ENCODE peak calls at places on chromosomes 12 and 14, in six cellular contexts. One of them, this sample, is unnamed.

GRCh38 chr14:33943484-33943883 is 7.4 kb downstream of the EGLN3 start:
- DNase-seq in activated gamma-delta T cell treated with anti-CD3 and anti-CD28 coated beads, Interleukin-2, amount 50 U/mL, for 16 hours: no peak
- DNase-seq in naive thymus-derived CD4-positive, alpha-beta T cell: no peak
- DNase-seq in activated naive CD4-positive, alpha-beta T cell treated with Interleukin-2 at 50 U/mL for 16 hours: no peak
- DNase-seq in erythroblast: no peak
- DNase-seq in GM04504: no peak
- DNase-seq in this sample: no peak

GRCh38 chr12:54411398-54412241 is 7.4 kb downstream of the ITGA5 start:
- DNase-seq in activated gamma-delta T cell treated with anti-CD3 and anti-CD28 coated beads, Interleukin-2, amount 50 U/mL, for 16 hours: no peak
- DNase-seq in naive thymus-derived CD4-positive, alpha-beta T cell: peak; percentile 58
- DNase-seq in activated naive CD4-positive, alpha-beta T cell treated with Interleukin-2 at 50 U/mL for 16 hours: peak; percentile 60
- DNase-seq in erythroblast: peak; percentile 66
- DNase-seq in GM04504: peak; percentile 98
- DNase-seq in this sample: peak; percentile 82

GRCh38 chr12:122851820-122852219 is 16.6 kb downstream of the HIP1R start:
- DNase-seq in activated gamma-delta T cell treated with anti-CD3 and anti-CD28 coated beads, Interleukin-2, amount 50 U/mL, for 16 hours: no peak
- DNase-seq in naive thymus-derived CD4-positive, alpha-beta T cell: no peak
- DNase-seq in activated naive CD4-positive, alpha-beta T cell treated with Interleukin-2 at 50 U/mL for 16 hours: no peak
- DNase-seq in erythroblast: no peak
- DNase-seq in GM04504: no peak
- DNase-seq in this sample: no peak

GRCh38 chr14:21711360-21711961 is 37.8 kb upstream of the OR4E1 start:
- DNase-seq in activated gamma-delta T cell treated with anti-CD3 and anti-CD28 coated beads, Interleukin-2, amount 50 U/mL, for 16 hours: no peak
- DNase-seq in naive thymus-derived CD4-positive, alpha-beta T cell: no peak
- DNase-seq in activated naive CD4-positive, alpha-beta T cell treated with Interleukin-2 at 50 U/mL for 16 hours: no peak
- DNase-seq in erythroblast: peak; percentile 61
- DNase-seq in GM04504: peak; percentile 3
- DNase-seq in this sample: no peak

GRCh38 chr12:123601602-123602489 is at the start of gene DDX55:
- DNase-seq in activated gamma-delta T cell treated with anti-CD3 and anti-CD28 coated beads, Interleukin-2, amount 50 U/mL, for 16 hours: peak; percentile 74
- DNase-seq in naive thymus-derived CD4-positive, alpha-beta T cell: peak; percentile 86
- DNase-seq in activated naive CD4-positive, alpha-beta T cell treated with Interleukin-2 at 50 U/mL for 16 hours: peak; percentile 86
- DNase-seq in erythroblast: peak; percentile 95
- DNase-seq in GM04504: peak; percentile 67
- DNase-seq in this sample: peak; percentile 94

GRCh38 chr14:87450193-87450592 is 542.8 kb downstream of the GALC start:
- DNase-seq in activated gamma-delta T cell treated with anti-CD3 and anti-CD28 coated beads, Interleukin-2, amount 50 U/mL, for 16 hours: no peak
- DNase-seq in naive thymus-derived CD4-positive, alpha-beta T cell: no peak
- DNase-seq in activated naive CD4-positive, alpha-beta T cell treated with Interleukin-2 at 50 U/mL for 16 hours: no peak
- DNase-seq in erythroblast: no peak
- DNase-seq in GM04504: no peak
- DNase-seq in this sample: no peak

GRCh38 chr14:63896278-63896720 is 43.5 kb downstream of the SYNE2 start:
- DNase-seq in activated gamma-delta T cell treated with anti-CD3 and anti-CD28 coated beads, Interleukin-2, amount 50 U/mL, for 16 hours: no peak
- DNase-seq in naive thymus-derived CD4-positive, alpha-beta T cell: no peak
- DNase-seq in activated naive CD4-positive, alpha-beta T cell treated with Interleukin-2 at 50 U/mL for 16 hours: no peak
- DNase-seq in erythroblast: no peak
- DNase-seq in GM04504: no peak
- DNase-seq in this sample: no peak

GRCh38 chr14:101120636-101121398 is 217.3 kb upstream of the RTL1 start:
- DNase-seq in activated gamma-delta T cell treated with anti-CD3 and anti-CD28 coated beads, Interleukin-2, amount 50 U/mL, for 16 hours: no peak
- DNase-seq in naive thymus-derived CD4-positive, alpha-beta T cell: no peak
- DNase-seq in activated naive CD4-positive, alpha-beta T cell treated with Interleukin-2 at 50 U/mL for 16 hours: no peak
- DNase-seq in erythroblast: peak; percentile 12
- DNase-seq in GM04504: no peak
- DNase-seq in this sample: peak; percentile 60

GRCh38 chr12:42744539-42745156 is 155.1 kb upstream of the PRICKLE1 start:
- DNase-seq in activated gamma-delta T cell treated with anti-CD3 and anti-CD28 coated beads, Interleukin-2, amount 50 U/mL, for 16 hours: no peak
- DNase-seq in naive thymus-derived CD4-positive, alpha-beta T cell: no peak
- DNase-seq in activated naive CD4-positive, alpha-beta T cell treated with Interleukin-2 at 50 U/mL for 16 hours: no peak
- DNase-seq in erythroblast: no peak
- DNase-seq in GM04504: peak; percentile 53
- DNase-seq in this sample: no peak

GRCh38 chr12:19474147-19474546 is 34.9 kb downstream of the AEBP2 start:
- DNase-seq in activated gamma-delta T cell treated with anti-CD3 and anti-CD28 coated beads, Interleukin-2, amount 50 U/mL, for 16 hours: no peak
- DNase-seq in naive thymus-derived CD4-positive, alpha-beta T cell: no peak
- DNase-seq in activated naive CD4-positive, alpha-beta T cell treated with Interleukin-2 at 50 U/mL for 16 hours: no peak
- DNase-seq in erythroblast: no peak
- DNase-seq in GM04504: no peak
- DNase-seq in this sample: no peak

GRCh38 chr12:91630906-91631305 is 448.3 kb upstream of the DCN start:
- DNase-seq in activated gamma-delta T cell treated with anti-CD3 and anti-CD28 coated beads, Interleukin-2, amount 50 U/mL, for 16 hours: no peak
- DNase-seq in naive thymus-derived CD4-positive, alpha-beta T cell: no peak
- DNase-seq in activated naive CD4-positive, alpha-beta T cell treated with Interleukin-2 at 50 U/mL for 16 hours: no peak
- DNase-seq in erythroblast: no peak
- DNase-seq in GM04504: no peak
- DNase-seq in this sample: no peak

GRCh38 chr12:52741378-52742195 is 35.6 kb downstream of the KRT76 start:
- DNase-seq in activated gamma-delta T cell treated with anti-CD3 and anti-CD28 coated beads, Interleukin-2, amount 50 U/mL, for 16 hours: peak; percentile 33
- DNase-seq in naive thymus-derived CD4-positive, alpha-beta T cell: peak; percentile 32
- DNase-seq in activated naive CD4-positive, alpha-beta T cell treated with Interleukin-2 at 50 U/mL for 16 hours: peak; percentile 46
- DNase-seq in erythroblast: peak; percentile 80
- DNase-seq in GM04504: peak; percentile 18
- DNase-seq in this sample: peak; percentile 80

GRCh38 chr12:75289678-75290200 is 40.4 kb downstream of the CAPS2 start:
- DNase-seq in activated gamma-delta T cell treated with anti-CD3 and anti-CD28 coated beads, Interleukin-2, amount 50 U/mL, for 16 hours: no peak
- DNase-seq in naive thymus-derived CD4-positive, alpha-beta T cell: no peak
- DNase-seq in activated naive CD4-positive, alpha-beta T cell treated with Interleukin-2 at 50 U/mL for 16 hours: no peak
- DNase-seq in erythroblast: peak; percentile 9
- DNase-seq in GM04504: peak; percentile 3
- DNase-seq in this sample: no peak

GRCh38 chr14:45039390-45039789 is 44.5 kb upstream of the PRPF39 start:
- DNase-seq in activated gamma-delta T cell treated with anti-CD3 and anti-CD28 coated beads, Interleukin-2, amount 50 U/mL, for 16 hours: no peak
- DNase-seq in naive thymus-derived CD4-positive, alpha-beta T cell: no peak
- DNase-seq in activated naive CD4-positive, alpha-beta T cell treated with Interleukin-2 at 50 U/mL for 16 hours: no peak
- DNase-seq in erythroblast: no peak
- DNase-seq in GM04504: no peak
- DNase-seq in this sample: no peak

GRCh38 chr14:53538316-53538851 is 385.3 kb upstream of the DDHD1 start:
- DNase-seq in activated gamma-delta T cell treated with anti-CD3 and anti-CD28 coated beads, Interleukin-2, amount 50 U/mL, for 16 hours: no peak
- DNase-seq in naive thymus-derived CD4-positive, alpha-beta T cell: no peak
- DNase-seq in activated naive CD4-positive, alpha-beta T cell treated with Interleukin-2 at 50 U/mL for 16 hours: no peak
- DNase-seq in erythroblast: no peak
- DNase-seq in GM04504: no peak
- DNase-seq in this sample: no peak

GRCh38 chr12:12859690-12860089 is 31.7 kb upstream of the GPRC5A start:
- DNase-seq in activated gamma-delta T cell treated with anti-CD3 and anti-CD28 coated beads, Interleukin-2, amount 50 U/mL, for 16 hours: no peak
- DNase-seq in naive thymus-derived CD4-positive, alpha-beta T cell: no peak
- DNase-seq in activated naive CD4-positive, alpha-beta T cell treated with Interleukin-2 at 50 U/mL for 16 hours: no peak
- DNase-seq in erythroblast: peak; percentile 15
- DNase-seq in GM04504: no peak
- DNase-seq in this sample: no peak

GRCh38 chr14:96309128-96309906 is 53.3 kb downstream of the BDKRB1 start:
- DNase-seq in activated gamma-delta T cell treated with anti-CD3 and anti-CD28 coated beads, Interleukin-2, amount 50 U/mL, for 16 hours: no peak
- DNase-seq in naive thymus-derived CD4-positive, alpha-beta T cell: no peak
- DNase-seq in activated naive CD4-positive, alpha-beta T cell treated with Interleukin-2 at 50 U/mL for 16 hours: no peak
- DNase-seq in erythroblast: no peak
- DNase-seq in GM04504: no peak
- DNase-seq in this sample: no peak

GRCh38 chr14:100835278-100836052 is 9.5 kb downstream of the MEG3 start:
- DNase-seq in activated gamma-delta T cell treated with anti-CD3 and anti-CD28 coated beads, Interleukin-2, amount 50 U/mL, for 16 hours: no peak
- DNase-seq in naive thymus-derived CD4-positive, alpha-beta T cell: no peak
- DNase-seq in activated naive CD4-positive, alpha-beta T cell treated with Interleukin-2 at 50 U/mL for 16 hours: no peak
- DNase-seq in erythroblast: no peak
- DNase-seq in GM04504: no peak
- DNase-seq in this sample: no peak

GRCh38 chr14:64857979-64858740 is 21.5 kb downstream of the SPTB start:
- DNase-seq in activated gamma-delta T cell treated with anti-CD3 and anti-CD28 coated beads, Interleukin-2, amount 50 U/mL, for 16 hours: no peak
- DNase-seq in naive thymus-derived CD4-positive, alpha-beta T cell: no peak
- DNase-seq in activated naive CD4-positive, alpha-beta T cell treated with Interleukin-2 at 50 U/mL for 16 hours: no peak
- DNase-seq in erythroblast: no peak
- DNase-seq in GM04504: no peak
- DNase-seq in this sample: no peak

GRCh38 chr14:72741836-72742681 is 151.8 kb downstream of the DPF3 start:
- DNase-seq in activated gamma-delta T cell treated with anti-CD3 and anti-CD28 coated beads, Interleukin-2, amount 50 U/mL, for 16 hours: no peak
- DNase-seq in naive thymus-derived CD4-positive, alpha-beta T cell: no peak
- DNase-seq in activated naive CD4-positive, alpha-beta T cell treated with Interleukin-2 at 50 U/mL for 16 hours: no peak
- DNase-seq in erythroblast: peak; percentile 92
- DNase-seq in GM04504: no peak
- DNase-seq in this sample: no peak

GRCh38 chr14:49366416-49366815 is 219.8 kb downstream of the RPS29 start:
- DNase-seq in activated gamma-delta T cell treated with anti-CD3 and anti-CD28 coated beads, Interleukin-2, amount 50 U/mL, for 16 hours: no peak
- DNase-seq in naive thymus-derived CD4-positive, alpha-beta T cell: no peak
- DNase-seq in activated naive CD4-positive, alpha-beta T cell treated with Interleukin-2 at 50 U/mL for 16 hours: no peak
- DNase-seq in erythroblast: no peak
- DNase-seq in GM04504: no peak
- DNase-seq in this sample: no peak

This sample was measured in activated effector memory CD4-positive, alpha-beta T cell treated with anti-CD3 and anti-CD28 coated beads, Interleukin-2, amount 50 U/mL, for 16 hours.